ENCODE peak calls at places on chromosomes 13 and 19, in seven cellular contexts. Y is lower lobe of right lung; O is stimulated activated CD4-positive, alpha-beta T cell treated with anti-CD3 and anti-CD28 coated beads, Interleukin-15, amount 100 ng/mL, for 1 hour; C is RWPE1; R is effector memory CD8-positive, alpha-beta T cell; A is progenitor cell of endocrine pancreas; J is H54. T is an unnamed sample.

GRCh38 chr13:98071316-98071715 is 71.6 kb upstream of the FARP1 start:
- DNase-seq in A (no peak), J (no peak), Y (no peak), O (no peak), C (no peak), R (no peak), T (no peak)

GRCh38 chr19:8256276-8257051 is 47.3 kb downstream of the CERS4 start:
- DNase-seq in A (no peak), C (no peak), O (no peak), Y (no peak), R (no peak), J (no peak), T (no peak)

GRCh38 chr13:99969934-99970760 is 1.4 kb downstream of the ZIC5 start:
- DNase-seq in O (no peak), C (no peak), Y (no peak), J (peak; percentile 96), R (peak; percentile 35), A (no peak), T (no peak)

GRCh38 chr19:4539697-4540581 is at the start of gene LRG1:
- DNase-seq in Y (peak; percentile 88), C (no peak), O (no peak), R (no peak), J (no peak), A (no peak), T (no peak)

GRCh38 chr13:36163809-36164308 is 32.7 kb upstream of the DCLK1 start:
- DNase-seq in C (peak; percentile 67), R (no peak), Y (peak; percentile 86), O (no peak), A (no peak), J (no peak), T (peak; percentile 75)

GRCh38 chr13:96850538-96850937 is 143.7 kb downstream of the OXGR1 start:
- DNase-seq in J (no peak), O (no peak), Y (no peak), R (no peak), C (no peak), A (no peak), T (no peak)

GRCh38 chr19:16895467-16896097 is 6.8 kb downstream of the F2RL3 start:
- DNase-seq in C (no peak), J (no peak), Y (no peak), A (no peak), O (no peak), R (no peak), T (no peak)

GRCh38 chr19:44202470-44202869 is 9.9 kb upstream of the ZNF227 start:
- DNase-seq in A (no peak), R (no peak), Y (no peak), C (no peak), J (no peak), O (no peak), T (no peak)

GRCh38 chr13:54628383-54628782 is 1599.8 kb downstream of the OLFM4 start:
- DNase-seq in C (no peak), R (no peak), O (no peak), A (no peak), Y (no peak), J (no peak), T (no peak)

GRCh38 chr13:87498681-87499080 is 172.5 kb upstream of the SLITRK5 start:
- DNase-seq in J (no peak), Y (no peak), O (no peak), R (no peak), C (peak; percentile 10), A (peak; percentile 22), T (no peak)

GRCh38 chr19:10891360-10892108 is 20.2 kb downstream of the CARM1 start:
- DNase-seq in A (no peak), J (no peak), C (peak; percentile 51), O (no peak), R (no peak), Y (no peak), T (no peak)

GRCh38 chr13:60654405-60654804 is 257.4 kb downstream of the TDRD3 start:
- DNase-seq in O (no peak), C (peak; percentile 14), J (peak; percentile 6), R (no peak), A (no peak), Y (no peak), T (no peak)

GRCh38 chr13:101416181-101417042 is at the start of gene NALCN:
- DNase-seq in R (no peak), C (peak; percentile 28), Y (peak; percentile 41), J (peak; percentile 63), O (no peak), A (peak; percentile 21), T (peak; percentile 37)

GRCh38 chr19:6047741-6048231 is 62.5 kb downstream of the RFX2 start:
- DNase-seq in C (peak; percentile 40), J (no peak), R (no peak), O (no peak), Y (no peak), A (peak; percentile 45), T (peak; percentile 7)

GRCh38 chr19:7928741-7929701 is 3.1 kb upstream of the CTXN1 start:
- DNase-seq in C (peak; percentile 58), J (peak; percentile 69), A (no peak), Y (peak; percentile 61), R (peak; percentile 82), O (peak; percentile 47), T (no peak)

GRCh38 chr13:114002009-114002544 is 28.2 kb upstream of the C13orf46 start:
- DNase-seq in C (no peak), R (no peak), Y (peak; percentile 32), O (no peak), A (no peak), J (no peak), T (no peak)

GRCh38 chr19:39517432-39517831 is 2.5 kb downstream of the SELENOV start:
- DNase-seq in C (no peak), A (no peak), O (no peak), J (no peak), Y (no peak), R (no peak), T (no peak)

GRCh38 chr13:79723462-79724116 is 242.6 kb downstream of the NDFIP2 start:
- DNase-seq in J (no peak), Y (no peak), A (no peak), R (no peak), O (no peak), C (no peak), T (peak; percentile 11)

GRCh38 chr19:50565984-50566903 is 2.0 kb downstream of the LRRC4B start:
- DNase-seq in J (no peak), C (no peak), R (no peak), A (no peak), Y (no peak), O (peak; percentile 23), T (no peak)

GRCh38 chr13:112001571-112001970 is 65.4 kb upstream of the SOX1 start:
- DNase-seq in A (no peak), C (no peak), R (no peak), Y (no peak), J (no peak), O (no peak), T (no peak)

GRCh38 chr19:16814526-16815100 is 14.6 kb upstream of the SIN3B start:
- DNase-seq in Y (no peak), A (no peak), C (no peak), R (no peak), O (no peak), J (no peak), T (no peak)

GRCh38 chr19:35468637-35469036 is 20.6 kb downstream of the FFAR2 start:
- DNase-seq in A (no peak), J (peak; percentile 70), R (peak; percentile 66), Y (peak; percentile 67), C (peak; percentile 68), O (peak; percentile 42), T (peak; percentile 31)

GRCh38 chr19:29283366-29283765 is 70.4 kb upstream of the UQCRFS1 start:
- DNase-seq in A (no peak), O (no peak), Y (no peak), C (no peak), J (no peak), R (no peak), T (no peak)

GRCh38 chr19:46697142-46697960 is 19.6 kb downstream of the PRKD2 start:
- DNase-seq in O (no peak), Y (peak; percentile 96), R (no peak), J (no peak), A (peak; percentile 63), C (no peak), T (no peak)

GRCh38 chr13:30409911-30410704 is 12.2 kb upstream of the UBE2L5 start:
- DNase-seq in R (no peak), O (no peak), A (no peak), Y (no peak), J (peak; percentile 44), C (no peak), T (no peak)

GRCh38 chr19:10279737-10280442 is 6.9 kb upstream of the ICAM4 start:
- DNase-seq in Y (no peak), J (no peak), O (no peak), A (no peak), R (no peak), C (no peak), T (no peak)

GRCh38 chr19:13154241-13154778 is 4.1 kb downstream of the IER2 start:
- DNase-seq in Y (peak; percentile 98), J (no peak), A (peak; percentile 40), R (peak; percentile 28), C (peak; percentile 69), O (peak; percentile 44), T (no peak)

GRCh38 chr13:65744761-65745160 is 1485.4 kb downstream of the PCDH9 start:
- DNase-seq in Y (no peak), R (no peak), C (no peak), J (no peak), A (no peak), O (no peak), T (no peak)

GRCh38 chr13:94345374-94346195 is 133.9 kb downstream of the DCT start:
- DNase-seq in O (no peak), A (no peak), R (no peak), Y (no peak), C (peak; percentile 58), J (no peak), T (no peak)

GRCh38 chr13:110475117-110475516 is 86.4 kb downstream of the RAB20 start:
- DNase-seq in C (no peak), A (no peak), J (no peak), O (no peak), R (no peak), Y (peak; percentile 62), T (no peak)

GRCh38 chr19:33193864-33194362 is at the start of gene LRP3:
- DNase-seq in A (peak; percentile 43), Y (peak; percentile 54), O (no peak), C (no peak), J (no peak), R (no peak), T (peak; percentile 72)

GRCh38 chr13:71378992-71379905 is 487.8 kb downstream of the DACH1 start:
- DNase-seq in Y (no peak), C (no peak), J (no peak), R (no peak), O (no peak), A (no peak), T (no peak)

GRCh38 chr19:10214784-10215183 is 16.3 kb downstream of the S1PR2 start:
- DNase-seq in O (no peak), Y (no peak), C (peak; percentile 55), J (no peak), R (no peak), A (no peak), T (no peak)

GRCh38 chr13:50389726-50390125 is 374.5 kb downstream of the KCNRG start:
- DNase-seq in J (no peak), C (no peak), R (no peak), O (no peak), A (no peak), Y (no peak), T (no peak)

GRCh38 chr13:106680796-106681482 is 113.0 kb upstream of the ARGLU1 start:
- DNase-seq in O (no peak), C (no peak), R (no peak), J (no peak), A (no peak), Y (no peak), T (no peak)

GRCh38 chr13:66210677-66211076 is 1019.5 kb downstream of the PCDH9 start:
- DNase-seq in A (no peak), Y (no peak), O (no peak), J (peak; percentile 11), C (peak; percentile 35), R (no peak), T (no peak)

T was measured in NCI-H2227 treated with DMSO at 0.1 percent for 48 hours.